ENCODE peak calls at places on chromosomes 6 and 20, in eight cellular contexts. One of them, this sample, is unnamed.

GRCh38 chr20:52484438-52484837 is 292.9 kb upstream of the ZFP64 start:
- DNase-seq in hippocampal formation: no peak
- DNase-seq in AG08395: peak
- DNase-seq in HFFc6: peak
- DNase-seq in HEK293T: no peak
- DNase-seq in endodermal cell: no peak
- DNase-seq in frontal cortex: no peak
- DNase-seq in NCI-H2029 treated with DMSO at 0.1 percent for 48 hours: no peak
- DNase-seq in this sample: no peak

GRCh38 chr20:45010399-45010828 is 44.1 kb downstream of the STK4 start:
- DNase-seq in hippocampal formation: no peak
- DNase-seq in AG08395: no peak
- DNase-seq in HFFc6: peak
- DNase-seq in HEK293T: no peak
- DNase-seq in endodermal cell: no peak
- DNase-seq in frontal cortex: no peak
- DNase-seq in NCI-H2029 treated with DMSO at 0.1 percent for 48 hours: no peak
- DNase-seq in this sample: peak

GRCh38 chr6:13278184-13278583 is 50.2 kb downstream of the TBC1D7 start:
- DNase-seq in hippocampal formation: no peak
- DNase-seq in AG08395: no peak
- DNase-seq in HFFc6: no peak
- DNase-seq in HEK293T: peak
- DNase-seq in endodermal cell: peak
- DNase-seq in frontal cortex: no peak
- DNase-seq in NCI-H2029 treated with DMSO at 0.1 percent for 48 hours: no peak
- DNase-seq in this sample: no peak

GRCh38 chr6:26454641-26455040 is 3.1 kb upstream of the BTN2A1 start:
- DNase-seq in hippocampal formation: no peak
- DNase-seq in AG08395: no peak
- DNase-seq in HFFc6: no peak
- DNase-seq in HEK293T: no peak
- DNase-seq in endodermal cell: no peak
- DNase-seq in frontal cortex: no peak
- DNase-seq in NCI-H2029 treated with DMSO at 0.1 percent for 48 hours: no peak
- DNase-seq in this sample: no peak

GRCh38 chr6:48069280-48069679 is 41.7 kb downstream of the PTCHD4 start:
- DNase-seq in hippocampal formation: no peak
- DNase-seq in AG08395: no peak
- DNase-seq in HFFc6: no peak
- DNase-seq in HEK293T: no peak
- DNase-seq in endodermal cell: peak
- DNase-seq in frontal cortex: no peak
- DNase-seq in NCI-H2029 treated with DMSO at 0.1 percent for 48 hours: no peak
- DNase-seq in this sample: no peak

GRCh38 chr20:53774487-53775203 is 181.0 kb upstream of the ZNF217 start:
- DNase-seq in hippocampal formation: no peak
- DNase-seq in AG08395: peak
- DNase-seq in HFFc6: peak
- DNase-seq in HEK293T: no peak
- DNase-seq in endodermal cell: no peak
- DNase-seq in frontal cortex: no peak
- DNase-seq in NCI-H2029 treated with DMSO at 0.1 percent for 48 hours: no peak
- DNase-seq in this sample: peak

GRCh38 chr20:23180451-23180921 is 94.4 kb upstream of the CD93 start:
- DNase-seq in hippocampal formation: no peak
- DNase-seq in AG08395: no peak
- DNase-seq in HFFc6: no peak
- DNase-seq in HEK293T: no peak
- DNase-seq in endodermal cell: no peak
- DNase-seq in frontal cortex: no peak
- DNase-seq in NCI-H2029 treated with DMSO at 0.1 percent for 48 hours: no peak
- DNase-seq in this sample: no peak

GRCh38 chr6:2684059-2684749 is 66.5 kb downstream of the MYLK4 start:
- DNase-seq in hippocampal formation: no peak
- DNase-seq in AG08395: no peak
- DNase-seq in HFFc6: no peak
- DNase-seq in HEK293T: no peak
- DNase-seq in endodermal cell: no peak
- DNase-seq in frontal cortex: no peak
- DNase-seq in NCI-H2029 treated with DMSO at 0.1 percent for 48 hours: no peak
- DNase-seq in this sample: peak

GRCh38 chr6:170198298-170198697 is 92.6 kb downstream of the DLL1 start:
- DNase-seq in hippocampal formation: no peak
- DNase-seq in AG08395: no peak
- DNase-seq in HFFc6: no peak
- DNase-seq in HEK293T: no peak
- DNase-seq in endodermal cell: no peak
- DNase-seq in frontal cortex: no peak
- DNase-seq in NCI-H2029 treated with DMSO at 0.1 percent for 48 hours: no peak
- DNase-seq in this sample: no peak

GRCh38 chr20:16488086-16488485 is 85.2 kb downstream of the KIF16B start:
- DNase-seq in hippocampal formation: no peak
- DNase-seq in AG08395: no peak
- DNase-seq in HFFc6: no peak
- DNase-seq in HEK293T: no peak
- DNase-seq in endodermal cell: no peak
- DNase-seq in frontal cortex: no peak
- DNase-seq in NCI-H2029 treated with DMSO at 0.1 percent for 48 hours: no peak
- DNase-seq in this sample: no peak

GRCh38 chr20:12847862-12848261 is 160.9 kb upstream of the SPTLC3 start:
- DNase-seq in hippocampal formation: no peak
- DNase-seq in AG08395: no peak
- DNase-seq in HFFc6: no peak
- DNase-seq in HEK293T: no peak
- DNase-seq in endodermal cell: no peak
- DNase-seq in frontal cortex: peak
- DNase-seq in NCI-H2029 treated with DMSO at 0.1 percent for 48 hours: no peak
- DNase-seq in this sample: peak

GRCh38 chr6:46258249-46258648 is 87.5 kb upstream of the ENPP5 start:
- DNase-seq in hippocampal formation: no peak
- DNase-seq in AG08395: no peak
- DNase-seq in HFFc6: no peak
- DNase-seq in HEK293T: no peak
- DNase-seq in endodermal cell: no peak
- DNase-seq in frontal cortex: no peak
- DNase-seq in NCI-H2029 treated with DMSO at 0.1 percent for 48 hours: no peak
- DNase-seq in this sample: no peak

GRCh38 chr6:107068691-107069630 is 41.0 kb downstream of the MTRES1 start:
- DNase-seq in hippocampal formation: no peak
- DNase-seq in AG08395: no peak
- DNase-seq in HFFc6: no peak
- DNase-seq in HEK293T: no peak
- DNase-seq in endodermal cell: no peak
- DNase-seq in frontal cortex: no peak
- DNase-seq in NCI-H2029 treated with DMSO at 0.1 percent for 48 hours: no peak
- DNase-seq in this sample: no peak